ENCODE peak calls at places on chromosomes 13 and 19, in six cellular contexts. J is tibial nerve, D is upper lobe of left lung, H is neuronal stem cell, V is fibroblast of lung, K is stomach. W is an unnamed sample. For H3K4me1 and H3K36me3, the result is how much of the 10 kb centered on the place peaks cover.

GRCh38 chr13:40271931-40272775 is 394.3 kb downstream of the FOXO1 start:
- DNase-seq in K (peak), V (peak), D (no peak), J (peak), H (no peak), W (no peak)

GRCh38 chr19:5655412-5655811 is 24.9 kb downstream of the MICOS13 start:
- DNase-seq in H (no peak), V (no peak), J (no peak), D (no peak), K (no peak), W (no peak)

GRCh38 chr13:110195547-110196485 is 111.1 kb downstream of the COL4A1 start:
- DNase-seq in J (no peak), V (no peak), K (no peak), D (no peak), H (no peak), W (no peak)

GRCh38 chr13:105804561-105805190 is 730.8 kb downstream of the EFNB2 start:
- DNase-seq in V (peak), H (no peak), D (no peak), K (no peak), J (no peak), W (no peak)

GRCh38 chr13:81425286-81425685 is 1084.4 kb upstream of the SPRY2 start:
- DNase-seq in H (no peak), J (no peak), V (no peak), K (no peak), D (no peak), W (no peak)

GRCh38 chr19:6479836-6480398 is 1.7 kb downstream of the DENND1C start:
- DNase-seq in J (no peak), H (no peak), V (no peak), K (no peak), D (no peak), W (no peak)

GRCh38 chr19:35476149-35476548 is 14.1 kb downstream of the KRTDAP start:
- DNase-seq in D (no peak), K (no peak), J (no peak), V (no peak), H (no peak), W (no peak)

GRCh38 chr19:13841339-13842293 is 35.3 kb upstream of the NANOS3 start:
- DNase-seq in V (peak), K (peak), D (peak), J (no peak), H (no peak), W (peak)

GRCh38 chr13:91417660-91418325 is 19.4 kb downstream of the GPC5 start:
- DNase-seq in V (no peak), K (no peak), D (no peak), H (no peak), J (no peak), W (no peak)

GRCh38 chr19:11265785-11266236 is 3.5 kb upstream of the DOCK6 start:
- DNase-seq in D (peak), H (no peak), J (no peak), V (peak), K (peak), W (peak)

GRCh38 chr19:48206402-48207093 is 36.1 kb downstream of the ZSWIM9 start:
- DNase-seq in J (no peak), V (no peak), D (peak), K (peak), H (no peak), W (no peak)

GRCh38 chr13:40583738-40584137 is 82.7 kb downstream of the FOXO1 start:
- DNase-seq in J (no peak), H (no peak), V (no peak), K (no peak), D (no peak), W (no peak)

GRCh38 chr19:17447704-17448189 is 721 bp downstream of the TMEM221 start:
- DNase-seq in K (peak), H (no peak), V (no peak), D (no peak), J (no peak), W (no peak)

DNA sequence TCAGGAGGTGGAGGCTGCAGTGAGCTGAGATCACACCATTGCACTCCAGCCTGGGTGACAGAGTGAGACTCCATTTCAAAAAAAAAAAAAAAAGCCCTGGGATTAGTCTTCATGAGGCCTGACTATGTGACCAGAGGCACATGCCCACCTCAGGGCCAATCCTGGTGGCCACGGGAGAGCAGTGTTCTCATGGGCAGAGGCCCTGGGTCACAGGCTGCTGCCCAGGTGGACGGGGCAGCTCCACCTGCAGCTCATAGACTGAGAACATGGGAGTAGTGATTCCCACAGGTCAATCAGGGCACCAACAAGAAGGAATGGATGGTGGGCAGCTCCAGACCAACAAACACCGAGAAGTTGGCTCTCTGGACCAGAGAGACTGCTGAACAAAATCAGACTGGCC is 26.1 kb upstream of the PEPD start:
- DNase-seq in D (no peak), V (no peak), H (no peak), J (no peak), K (no peak), W (no peak)
- H3K4me1 ChIP-seq in D (under half), V (under half), H (under half), J (under half), K (under half), W (under half)

DNA sequence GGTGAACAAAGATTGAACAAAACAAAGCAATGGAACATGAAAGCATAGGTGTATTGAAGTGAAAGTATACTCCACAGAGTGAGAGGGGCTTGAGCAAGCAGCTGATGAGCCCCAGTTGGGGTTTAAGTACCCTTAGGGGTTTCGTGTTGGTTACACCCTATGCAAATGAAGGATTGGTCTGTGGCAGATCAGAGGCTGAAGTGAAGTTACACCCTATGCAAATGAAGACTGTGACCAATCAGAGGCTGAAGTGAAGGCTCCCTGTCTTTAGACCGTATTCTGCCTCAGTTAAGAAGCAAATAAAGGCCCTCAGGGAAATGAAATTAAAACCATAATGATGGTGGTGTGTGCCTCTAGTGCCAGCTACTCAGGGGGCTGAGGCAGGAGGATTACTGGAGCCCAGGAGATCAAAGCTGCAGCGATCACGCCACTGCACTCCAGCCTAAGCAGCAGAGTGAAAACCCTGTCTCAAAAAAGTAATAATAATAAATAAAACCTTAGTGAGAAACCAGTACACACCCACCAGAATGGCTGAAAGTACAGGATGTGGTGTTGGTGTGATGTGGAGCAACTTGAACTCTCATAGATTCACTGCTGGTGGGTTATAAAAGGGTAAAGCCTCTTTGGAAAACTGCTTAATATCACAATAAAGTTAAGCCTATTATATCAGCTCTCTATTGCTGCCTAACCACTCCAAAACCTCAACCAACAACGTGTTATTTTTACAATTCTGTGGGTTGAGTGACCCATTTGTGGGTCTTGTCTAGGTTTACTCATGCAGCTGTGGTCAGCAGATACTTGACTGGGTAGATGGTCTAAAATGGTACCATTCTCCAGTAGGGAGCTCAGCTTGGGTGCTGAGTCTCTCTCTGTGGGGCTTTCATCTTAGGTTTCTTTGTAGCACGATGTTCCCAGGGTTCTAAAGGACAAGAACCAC is 12.8 kb upstream of the UPF3A start:
- DNase-seq in H (no peak), K (no peak), J (no peak), V (peak), D (no peak), W (no peak)
- H3K36me3 ChIP-seq in H (under half), K (half or more), J (under half), V (under half), D (under half), W (under half)

DNA sequence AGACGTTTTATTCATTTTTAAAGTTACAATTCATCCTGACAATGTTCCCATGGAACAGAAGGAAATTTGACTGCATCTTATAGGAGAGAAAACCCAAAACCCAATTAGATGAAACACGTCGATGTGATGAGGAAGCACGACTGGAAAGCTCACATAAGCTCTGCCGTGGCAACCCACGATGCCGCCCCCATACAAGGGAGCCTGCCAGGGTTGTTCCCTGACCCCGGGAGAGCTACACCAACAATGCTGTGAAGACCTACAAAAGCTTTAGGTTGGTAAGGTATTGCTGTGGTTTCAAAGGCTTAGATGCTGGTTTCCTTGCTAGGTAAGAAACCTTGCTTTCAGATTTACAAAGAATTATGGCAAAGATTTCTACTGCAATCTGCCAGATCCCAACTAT is 393.1 kb downstream of the KLF12 start:
- DNase-seq in H (no peak), J (no peak), D (no peak), V (peak), K (no peak), W (no peak)
- H3K4me1 ChIP-seq in H (under half), J (under half), D (under half), V (under half), K (under half), W (under half)

GRCh38 chr19:42228640-42229039 is 8.5 kb downstream of the ZNF526 start:
- DNase-seq in V (no peak), K (no peak), H (no peak), J (no peak), D (no peak), W (no peak)
- H3K36me3 ChIP-seq in V (half or more), K (half or more), H (half or more), J (under half), D (under half), W (half or more)

GRCh38 chr13:44383945-44384344 is 10.3 kb downstream of the SERP2 start:
- DNase-seq in D (no peak), V (no peak), J (no peak), H (no peak), K (no peak), W (no peak)

GRCh38 chr13:44382635-44383145 is 9.1 kb downstream of the SERP2 start:
- DNase-seq in H (no peak), V (no peak), D (no peak), J (no peak), K (peak), W (no peak)

GRCh38 chr13:44385847-44386246 is 12.2 kb downstream of the SERP2 start:
- DNase-seq in J (no peak), V (no peak), H (no peak), K (no peak), D (no peak), W (no peak)

GRCh38 chr13:44385401-44385800 is 11.8 kb downstream of the SERP2 start:
- DNase-seq in H (no peak), K (no peak), D (no peak), V (no peak), J (no peak), W (no peak)

DNA sequence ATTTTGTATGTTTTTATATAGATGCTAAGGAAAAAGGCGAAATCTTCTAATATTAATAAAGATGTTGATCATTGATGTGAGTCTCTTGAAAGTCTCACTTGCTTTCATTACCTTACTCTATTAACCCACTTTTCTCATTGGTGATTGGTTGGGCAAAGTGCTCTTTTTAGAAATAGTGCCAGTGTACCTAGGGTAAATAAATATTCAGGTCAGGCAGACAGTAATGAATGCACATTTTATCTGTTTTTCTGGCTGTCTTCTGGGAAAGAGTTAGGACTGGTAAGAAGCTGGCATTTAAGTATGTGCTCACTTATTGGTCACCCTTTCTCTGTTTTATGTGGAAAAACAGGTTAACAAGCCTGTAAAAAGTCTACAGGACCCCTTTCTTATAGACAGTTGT is 11.2 kb downstream of the SERP2 start:
- DNase-seq in V (no peak), J (no peak), H (no peak), K (no peak), D (no peak), W (no peak)
- H3K4me1 ChIP-seq in V (under half), J (under half), H (under half), K (under half), D (under half), W (under half)

W was measured in pancreas.